ENCODE peak calls at places on chromosome 13, in ten cellular contexts. One of them, this sample, is unnamed.

GRCh38 chr13:62119739-62120700 is 704.4 kb upstream of the PCDH20 start:
- DNase-seq in AG04450: no peak
- DNase-seq in brain microvascular endothelial cell: no peak
- DNase-seq in MM.1S: peak
- DNase-seq in uterus: no peak
- DNase-seq in thoracic aorta: no peak
- DNase-seq in astrocyte: peak
- DNase-seq in cardiac muscle cell: peak
- DNase-seq in prostate gland: no peak
- DNase-seq in pancreas: no peak
- DNase-seq in this sample: no peak

GRCh38 chr13:41935501-41935900 is 25.4 kb downstream of the VWA8 start:
- DNase-seq in AG04450: no peak
- DNase-seq in brain microvascular endothelial cell: no peak
- DNase-seq in MM.1S: no peak
- DNase-seq in uterus: no peak
- DNase-seq in thoracic aorta: no peak
- DNase-seq in astrocyte: no peak
- DNase-seq in cardiac muscle cell: no peak
- DNase-seq in prostate gland: no peak
- DNase-seq in pancreas: no peak
- DNase-seq in this sample: no peak

GRCh38 chr13:91357613-91358383 is 10.3 kb downstream of the MIR17HG start:
- DNase-seq in AG04450: no peak
- DNase-seq in brain microvascular endothelial cell: no peak
- DNase-seq in MM.1S: no peak
- DNase-seq in uterus: no peak
- DNase-seq in thoracic aorta: no peak
- DNase-seq in astrocyte: no peak
- DNase-seq in cardiac muscle cell: no peak
- DNase-seq in prostate gland: no peak
- DNase-seq in pancreas: no peak
- DNase-seq in this sample: no peak

GRCh38 chr13:50616101-50616500 is 227.4 kb downstream of the DLEU7 start:
- DNase-seq in AG04450: peak
- DNase-seq in brain microvascular endothelial cell: peak
- DNase-seq in MM.1S: no peak
- DNase-seq in uterus: no peak
- DNase-seq in thoracic aorta: no peak
- DNase-seq in astrocyte: peak
- DNase-seq in cardiac muscle cell: peak
- DNase-seq in prostate gland: no peak
- DNase-seq in pancreas: no peak
- DNase-seq in this sample: no peak

GRCh38 chr13:26219726-26220125 is 2.4 kb downstream of the RNF6 start:
- DNase-seq in AG04450: no peak
- DNase-seq in brain microvascular endothelial cell: no peak
- DNase-seq in MM.1S: no peak
- DNase-seq in uterus: no peak
- DNase-seq in thoracic aorta: no peak
- DNase-seq in astrocyte: peak
- DNase-seq in cardiac muscle cell: no peak
- DNase-seq in prostate gland: no peak
- DNase-seq in pancreas: no peak
- DNase-seq in this sample: no peak

GRCh38 chr13:56349866-56350265 is 790.9 kb upstream of the PRR20A start:
- DNase-seq in AG04450: no peak
- DNase-seq in brain microvascular endothelial cell: no peak
- DNase-seq in MM.1S: no peak
- DNase-seq in uterus: no peak
- DNase-seq in thoracic aorta: no peak
- DNase-seq in astrocyte: no peak
- DNase-seq in cardiac muscle cell: no peak
- DNase-seq in prostate gland: no peak
- DNase-seq in pancreas: no peak
- DNase-seq in this sample: no peak

GRCh38 chr13:101520672-101521071 is 68.2 kb downstream of the ITGBL1 start:
- DNase-seq in AG04450: peak
- DNase-seq in brain microvascular endothelial cell: peak
- DNase-seq in MM.1S: peak
- DNase-seq in uterus: no peak
- DNase-seq in thoracic aorta: no peak
- DNase-seq in astrocyte: peak
- DNase-seq in cardiac muscle cell: peak
- DNase-seq in prostate gland: no peak
- DNase-seq in pancreas: no peak
- DNase-seq in this sample: no peak

GRCh38 chr13:50740052-50740741 is 103.3 kb downstream of the DLEU7 start:
- DNase-seq in AG04450: no peak
- DNase-seq in brain microvascular endothelial cell: no peak
- DNase-seq in MM.1S: no peak
- DNase-seq in uterus: no peak
- DNase-seq in thoracic aorta: no peak
- DNase-seq in astrocyte: peak
- DNase-seq in cardiac muscle cell: no peak
- DNase-seq in prostate gland: no peak
- DNase-seq in pancreas: no peak
- DNase-seq in this sample: no peak

GRCh38 chr13:99498304-99499161 is 2.7 kb upstream of the TM9SF2 start:
- DNase-seq in AG04450: peak
- DNase-seq in brain microvascular endothelial cell: peak
- DNase-seq in MM.1S: peak
- DNase-seq in uterus: peak
- DNase-seq in thoracic aorta: peak
- DNase-seq in astrocyte: peak
- DNase-seq in cardiac muscle cell: peak
- DNase-seq in prostate gland: peak
- DNase-seq in pancreas: peak
- DNase-seq in this sample: peak

GRCh38 chr13:76667551-76667950 is 218.7 kb downstream of the KCTD12 start:
- DNase-seq in AG04450: peak
- DNase-seq in brain microvascular endothelial cell: peak
- DNase-seq in MM.1S: peak
- DNase-seq in uterus: peak
- DNase-seq in thoracic aorta: no peak
- DNase-seq in astrocyte: peak
- DNase-seq in cardiac muscle cell: peak
- DNase-seq in prostate gland: no peak
- DNase-seq in pancreas: no peak
- DNase-seq in this sample: no peak
- TF ChIP-seq CTCF in AG04450: peak
- TF ChIP-seq CTCF in brain microvascular endothelial cell: peak
- TF ChIP-seq CTCF in MM.1S: no peak
- TF ChIP-seq CTCF in uterus: peak
- TF ChIP-seq CTCF in thoracic aorta: no peak
- TF ChIP-seq CTCF in astrocyte: peak
- TF ChIP-seq CTCF in cardiac muscle cell: peak
- TF ChIP-seq CTCF in prostate gland: no peak
- TF ChIP-seq CTCF in pancreas: no peak
- TF ChIP-seq CTCF in this sample: no peak

GRCh38 chr13:51786425-51787010 is 17.4 kb downstream of the DHRS12 start:
- DNase-seq in AG04450: no peak
- DNase-seq in brain microvascular endothelial cell: no peak
- DNase-seq in MM.1S: no peak
- DNase-seq in uterus: no peak
- DNase-seq in thoracic aorta: no peak
- DNase-seq in astrocyte: no peak
- DNase-seq in cardiac muscle cell: no peak
- DNase-seq in prostate gland: no peak
- DNase-seq in pancreas: no peak
- DNase-seq in this sample: no peak
- H3K27ac ChIP-seq in AG04450: no peak
- H3K27ac ChIP-seq in brain microvascular endothelial cell: no peak
- H3K27ac ChIP-seq in MM.1S: no peak
- H3K27ac ChIP-seq in uterus: peak
- H3K27ac ChIP-seq in thoracic aorta: no peak
- H3K27ac ChIP-seq in astrocyte: no peak
- H3K27ac ChIP-seq in cardiac muscle cell: peak
- H3K27ac ChIP-seq in prostate gland: peak
- H3K27ac ChIP-seq in pancreas: peak
- H3K27ac ChIP-seq in this sample: no peak

DNA sequence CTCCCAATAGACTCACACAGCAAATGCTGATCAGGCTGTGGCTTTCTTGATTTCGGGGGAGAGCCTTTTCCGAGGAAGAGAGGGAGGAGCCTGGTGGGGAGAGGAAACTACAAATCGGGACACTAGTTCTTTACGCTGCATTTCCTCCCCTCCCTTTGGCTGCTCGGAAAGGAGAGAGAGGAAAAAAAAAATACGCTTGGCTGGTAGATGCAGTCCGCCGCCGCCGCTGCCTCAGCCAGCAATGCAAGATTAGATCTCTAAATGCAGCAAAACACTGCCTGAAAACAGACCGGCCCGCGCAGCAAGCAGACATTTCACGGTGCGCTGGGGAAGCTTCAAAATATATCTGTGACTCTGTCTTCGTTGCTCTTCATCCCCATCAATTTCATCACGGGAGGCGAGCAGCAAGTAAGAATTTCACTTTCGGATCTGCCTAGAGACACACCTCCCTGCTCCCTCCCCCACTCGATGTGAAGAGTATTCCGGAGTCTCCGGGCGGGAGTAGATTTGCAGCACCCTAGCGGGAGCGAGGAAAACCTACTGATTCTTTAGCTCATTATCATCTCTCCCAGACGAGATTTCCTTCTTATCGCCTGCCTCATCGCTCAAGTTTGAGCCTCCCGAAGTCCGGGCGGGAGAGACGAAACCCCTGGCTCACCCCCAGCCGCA is at the start of gene PCDH17:
- DNase-seq in AG04450: no peak
- DNase-seq in brain microvascular endothelial cell: peak
- DNase-seq in MM.1S: peak
- DNase-seq in uterus: peak
- DNase-seq in thoracic aorta: no peak
- DNase-seq in astrocyte: peak
- DNase-seq in cardiac muscle cell: peak
- DNase-seq in prostate gland: no peak
- DNase-seq in pancreas: peak
- DNase-seq in this sample: no peak
- TF ChIP-seq CTCF in AG04450: no peak
- TF ChIP-seq CTCF in brain microvascular endothelial cell: no peak
- TF ChIP-seq CTCF in MM.1S: no peak
- TF ChIP-seq CTCF in uterus: no peak
- TF ChIP-seq CTCF in thoracic aorta: no peak
- TF ChIP-seq CTCF in astrocyte: no peak
- TF ChIP-seq CTCF in cardiac muscle cell: no peak
- TF ChIP-seq CTCF in prostate gland: no peak
- TF ChIP-seq CTCF in pancreas: no peak
- TF ChIP-seq CTCF in this sample: no peak

GRCh38 chr13:110336681-110337080 is 29.6 kb downstream of the COL4A2 start:
- DNase-seq in AG04450: no peak
- DNase-seq in brain microvascular endothelial cell: no peak
- DNase-seq in MM.1S: no peak
- DNase-seq in uterus: no peak
- DNase-seq in thoracic aorta: no peak
- DNase-seq in astrocyte: no peak
- DNase-seq in cardiac muscle cell: no peak
- DNase-seq in prostate gland: no peak
- DNase-seq in pancreas: no peak
- DNase-seq in this sample: no peak

GRCh38 chr13:110337287-110337686 is 30.2 kb downstream of the COL4A2 start:
- DNase-seq in AG04450: no peak
- DNase-seq in brain microvascular endothelial cell: no peak
- DNase-seq in MM.1S: no peak
- DNase-seq in uterus: no peak
- DNase-seq in thoracic aorta: no peak
- DNase-seq in astrocyte: no peak
- DNase-seq in cardiac muscle cell: no peak
- DNase-seq in prostate gland: no peak
- DNase-seq in pancreas: no peak
- DNase-seq in this sample: peak

GRCh38 chr13:110334256-110334655 is 27.2 kb downstream of the COL4A2 start:
- DNase-seq in AG04450: no peak
- DNase-seq in brain microvascular endothelial cell: peak
- DNase-seq in MM.1S: no peak
- DNase-seq in uterus: no peak
- DNase-seq in thoracic aorta: no peak
- DNase-seq in astrocyte: peak
- DNase-seq in cardiac muscle cell: no peak
- DNase-seq in prostate gland: no peak
- DNase-seq in pancreas: no peak
- DNase-seq in this sample: no peak

GRCh38 chr13:110334841-110335490 is 27.9 kb downstream of the COL4A2 start:
- DNase-seq in AG04450: no peak
- DNase-seq in brain microvascular endothelial cell: peak
- DNase-seq in MM.1S: no peak
- DNase-seq in uterus: no peak
- DNase-seq in thoracic aorta: no peak
- DNase-seq in astrocyte: peak
- DNase-seq in cardiac muscle cell: no peak
- DNase-seq in prostate gland: no peak
- DNase-seq in pancreas: no peak
- DNase-seq in this sample: no peak

DNA sequence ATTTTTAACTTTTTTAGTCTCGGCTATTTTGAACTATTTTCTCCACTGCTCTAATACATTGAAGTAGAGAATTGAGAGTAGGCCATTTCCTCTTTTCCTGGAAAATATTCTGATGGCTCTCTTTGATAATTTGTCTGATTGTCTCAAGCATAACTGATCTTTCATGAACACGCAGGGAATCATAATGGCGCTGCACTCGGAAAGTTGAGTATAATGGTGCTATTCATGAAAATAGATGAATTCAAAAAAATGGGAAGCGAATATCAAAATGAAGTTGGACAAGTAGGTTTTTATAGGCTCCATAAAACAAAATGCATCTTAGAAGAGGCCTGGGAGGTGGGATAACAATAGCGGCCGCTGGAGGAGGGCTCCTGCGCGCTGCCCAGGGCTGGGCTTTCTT is 29.0 kb downstream of the COL4A2 start:
- DNase-seq in AG04450: no peak
- DNase-seq in brain microvascular endothelial cell: no peak
- DNase-seq in MM.1S: no peak
- DNase-seq in uterus: no peak
- DNase-seq in thoracic aorta: no peak
- DNase-seq in astrocyte: no peak
- DNase-seq in cardiac muscle cell: no peak
- DNase-seq in prostate gland: no peak
- DNase-seq in pancreas: no peak
- DNase-seq in this sample: no peak
- H3K27ac ChIP-seq in AG04450: no peak
- H3K27ac ChIP-seq in brain microvascular endothelial cell: peak
- H3K27ac ChIP-seq in MM.1S: no peak
- H3K27ac ChIP-seq in uterus: peak
- H3K27ac ChIP-seq in thoracic aorta: peak
- H3K27ac ChIP-seq in astrocyte: peak
- H3K27ac ChIP-seq in cardiac muscle cell: no peak
- H3K27ac ChIP-seq in prostate gland: peak
- H3K27ac ChIP-seq in pancreas: no peak
- H3K27ac ChIP-seq in this sample: peak

This sample was measured in ascending aorta.